ENCODE peak calls at places on chromosomes 11 and 22, in nine cellular contexts. C is activated CD4-positive, alpha-beta T cell treated with anti-CD3 and anti-CD28 coated beads, Interleukin-2, amount 50 U/mL, for 48 hours; P is T follicular helper cell; Y is neural progenitor cell; E is HT1080; V is lower leg skin; Z is GM20000; O is CD4-positive, alpha-beta memory T cell; U is iPS-NIHi11. G is an unnamed sample.

GRCh38 chr11:95910638-95911368 is 13.1 kb downstream of the MTMR2 start:
- DNase-seq in V (no peak), U (no peak), P (no peak), O (no peak), Y (no peak), C (no peak), E (no peak), Z (no peak), G (no peak)

GRCh38 chr11:31939004-31939403 is 127.9 kb upstream of the PAX6 start:
- DNase-seq in U (no peak), P (no peak), Y (no peak), Z (no peak), E (no peak), O (no peak), V (no peak), C (no peak), G (no peak)

GRCh38 chr11:35011389-35011788 is 95.0 kb downstream of the PDHX start:
- DNase-seq in O (no peak), V (no peak), E (no peak), Y (no peak), P (no peak), Z (no peak), C (no peak), U (no peak), G (peak)

GRCh38 chr11:1928038-1928890 is 8.8 kb downstream of the TNNT3 start:
- DNase-seq in C (no peak), P (no peak), O (peak), U (peak), Z (peak), E (no peak), Y (peak), V (no peak), G (no peak)

GRCh38 chr11:3614742-3615171 is 27.0 kb downstream of the ART5 start:
- DNase-seq in Z (peak), P (no peak), O (peak), U (no peak), E (no peak), Y (no peak), C (peak), V (peak), G (no peak)

GRCh38 chr22:38437416-38437815 is 17.6 kb downstream of the KCNJ4 start:
- DNase-seq in O (no peak), E (peak), Z (no peak), Y (no peak), V (no peak), C (no peak), U (no peak), P (no peak), G (no peak)

GRCh38 chr11:68598816-68599653 is 85.3 kb upstream of the GAL start:
- DNase-seq in Y (no peak), P (no peak), C (no peak), Z (no peak), V (no peak), U (no peak), O (no peak), E (no peak), G (peak)

GRCh38 chr11:67351275-67352005 is 1.9 kb downstream of the POLD4 start:
- DNase-seq in C (peak), Y (peak), U (peak), Z (peak), P (peak), E (peak), O (peak), V (peak), G (peak)

GRCh38 chr11:12066799-12067508 is 43.4 kb upstream of the MICAL2 start:
- DNase-seq in Y (peak), V (peak), U (no peak), O (no peak), P (no peak), C (no peak), E (no peak), Z (no peak), G (peak)

GRCh38 chr22:38169116-38169515 is 12.5 kb downstream of the PLA2G6 start:
- DNase-seq in C (no peak), V (no peak), O (no peak), U (no peak), P (no peak), Y (no peak), E (no peak), Z (no peak), G (no peak)

GRCh38 chr22:45317551-45318167 is 7.9 kb downstream of the FAM118A start:
- DNase-seq in V (peak), C (no peak), O (peak), U (peak), E (no peak), Y (peak), P (peak), Z (no peak), G (peak)

GRCh38 chr22:28947125-28947524 is 63.8 kb downstream of the ZNRF3 start:
- DNase-seq in E (no peak), Z (no peak), C (no peak), P (no peak), U (no peak), V (no peak), Y (no peak), O (no peak), G (no peak)

GRCh38 chr22:42697542-42698013 is 23.1 kb downstream of the A4GALT start:
- DNase-seq in U (peak), O (no peak), Y (no peak), V (peak), E (peak), C (no peak), Z (no peak), P (no peak), G (peak)

GRCh38 chr11:91248199-91248807 is 976.3 kb upstream of the FAT3 start:
- DNase-seq in Z (no peak), O (no peak), Y (peak), C (peak), P (no peak), V (no peak), U (no peak), E (peak), G (no peak)

GRCh38 chr11:71293961-71294782 is 41.8 kb upstream of the SHANK2 start:
- DNase-seq in E (no peak), V (peak), Y (no peak), C (no peak), O (no peak), Z (no peak), U (no peak), P (no peak), G (no peak)

G was measured in HFFc6.